ENCODE peak calls at places on chromosomes 1 and 21, in ten cellular contexts. Z, D, Y, X, K, O, C, P, A and V are unnamed samples.

GRCh38 chr21:26432410-26432809 is 140.7 kb downstream of the CYYR1 start:
- DNase-seq in Y (no peak), D (no peak), P (no peak), O (no peak), C (peak; percentile 37), X (no peak), K (no peak), Z (no peak), A (no peak), V (no peak)

GRCh38 chr1:152459596-152460528 is 45.8 kb upstream of the CRNN start:
- DNase-seq in A (peak; percentile 48), X (peak; percentile 85), Y (peak; percentile 11), K (peak; percentile 65), O (peak; percentile 64), Z (peak; percentile 76), C (peak; percentile 93), P (peak; percentile 75), D (peak; percentile 77), V (peak; percentile 72)

GRCh38 chr1:182617734-182618288 is 13.6 kb upstream of the RGS16 start:
- DNase-seq in A (no peak), Y (no peak), D (peak; percentile 53), X (peak; percentile 95), K (no peak), C (peak; percentile 51), Z (peak; percentile 77), O (no peak), P (no peak), V (no peak)

GRCh38 chr1:167266965-167267364 is 46.3 kb downstream of the POU2F1 start:
- DNase-seq in O (no peak), C (no peak), K (no peak), D (no peak), Z (no peak), A (no peak), Y (no peak), P (no peak), X (no peak), V (no peak)

GRCh38 chr1:57986432-57986831 is 560.1 kb downstream of the OMA1 start:
- DNase-seq in Z (no peak), A (no peak), X (no peak), C (peak; percentile 8), P (peak; percentile 8), Y (no peak), D (no peak), O (no peak), K (no peak), V (no peak)

GRCh38 chr1:183164350-183164749 is 21.7 kb upstream of the LAMC2 start:
- DNase-seq in A (no peak), P (no peak), Y (no peak), O (no peak), C (no peak), K (no peak), D (peak; percentile 41), Z (no peak), X (peak; percentile 93), V (no peak)

GRCh38 chr1:243890576-243890975 is 40.5 kb upstream of the AKT3 start:
- DNase-seq in K (no peak), P (no peak), Z (no peak), A (no peak), X (peak; percentile 68), D (no peak), C (no peak), Y (no peak), O (no peak), V (no peak)

GRCh38 chr1:114274621-114275317 is 121.1 kb upstream of the SYT6 start:
- DNase-seq in A (no peak), Z (no peak), K (no peak), D (no peak), Y (no peak), C (no peak), X (no peak), P (no peak), O (no peak), V (no peak)

GRCh38 chr1:245860681-245861552 is 646.2 kb downstream of the SMYD3 start:
- DNase-seq in P (no peak), A (no peak), K (no peak), O (no peak), D (no peak), Y (no peak), C (no peak), X (peak; percentile 50), Z (no peak), V (no peak)

GRCh38 chr1:12549460-12550349 is 68.3 kb downstream of the DHRS3 start:
- DNase-seq in O (peak; percentile 81), P (no peak), Z (peak; percentile 87), C (no peak), Y (peak; percentile 60), A (no peak), X (peak; percentile 93), K (no peak), D (peak; percentile 99), V (peak; percentile 51)

GRCh38 chr1:8905582-8906191 is 27.2 kb upstream of the ENO1 start:
- DNase-seq in Y (peak; percentile 29), O (no peak), D (no peak), A (no peak), Z (no peak), C (no peak), P (no peak), X (no peak), K (no peak), V (no peak)

GRCh38 chr1:154998818-154999650 is 3.6 kb upstream of the ZBTB7B start:
- DNase-seq in C (peak; percentile 93), O (no peak), Z (peak; percentile 76), X (peak; percentile 84), P (peak; percentile 78), A (peak; percentile 67), K (peak; percentile 77), D (peak; percentile 84), Y (peak; percentile 21), V (peak; percentile 68)

GRCh38 chr1:154767315-154768240 is 102.5 kb downstream of the KCNN3 start:
- DNase-seq in O (no peak), X (peak; percentile 15), P (no peak), D (no peak), Y (no peak), K (no peak), C (no peak), A (no peak), Z (peak; percentile 60), V (no peak)

GRCh38 chr1:17837631-17838030 is 82.5 kb downstream of the ACTL8 start:
- DNase-seq in Y (no peak), O (no peak), P (no peak), A (no peak), K (no peak), C (no peak), D (no peak), X (peak; percentile 27), Z (no peak), V (no peak)

GRCh38 chr1:10189659-10190058 is 20.7 kb upstream of the KIF1B start:
- DNase-seq in D (no peak), Z (no peak), K (no peak), A (no peak), P (peak; percentile 24), Y (no peak), X (no peak), C (peak; percentile 79), O (no peak), V (no peak)

GRCh38 chr1:960371-961131 is at the start of gene KLHL17:
- DNase-seq in X (peak; percentile 72), Y (peak; percentile 38), O (peak; percentile 67), P (peak; percentile 95), C (peak; percentile 84), A (no peak), K (peak; percentile 83), Z (peak; percentile 82), D (peak; percentile 64), V (no peak)

GRCh38 chr1:110188116-110188618 is 21.9 kb upstream of the KCNC4 start:
- DNase-seq in P (no peak), O (no peak), Z (no peak), Y (no peak), C (no peak), X (peak; percentile 45), A (no peak), D (no peak), K (no peak), V (no peak)

GRCh38 chr1:63004868-63005267 is 220.9 kb downstream of the ATG4C start:
- DNase-seq in A (no peak), X (peak; percentile 43), K (no peak), D (peak; percentile 16), P (peak; percentile 39), C (no peak), O (no peak), Z (no peak), Y (no peak), V (no peak)

GRCh38 chr1:1332031-1332755 is 1.1 kb downstream of the TAS1R3 start:
- DNase-seq in K (no peak), X (no peak), Z (no peak), C (no peak), P (no peak), A (no peak), O (no peak), D (no peak), Y (no peak), V (no peak)

GRCh38 chr1:182389619-182390047 is 2.0 kb downstream of the GLUL start:
- DNase-seq in O (peak; percentile 31), Y (no peak), P (no peak), C (peak; percentile 54), X (peak; percentile 34), D (no peak), K (no peak), Z (peak; percentile 71), A (no peak), V (no peak)

GRCh38 chr21:16455978-16456377 is 726.2 kb downstream of the USP25 start:
- DNase-seq in X (no peak), C (no peak), A (no peak), Z (no peak), K (no peak), D (no peak), P (no peak), Y (no peak), O (no peak), V (no peak)

GRCh38 chr1:32172621-32173245 is 6.7 kb upstream of the TXLNA start:
- DNase-seq in C (no peak), P (no peak), O (no peak), D (no peak), A (no peak), Y (no peak), Z (no peak), K (no peak), X (peak; percentile 68), V (no peak)

GRCh38 chr1:89929467-89930063 is 65.3 kb upstream of the ZNF326 start:
- DNase-seq in Y (no peak), X (no peak), K (no peak), C (no peak), O (no peak), Z (no peak), D (no peak), P (no peak), A (no peak), V (no peak)

GRCh38 chr1:160169553-160170399 is 18.4 kb downstream of the ATP1A4 start:
- DNase-seq in A (no peak), D (no peak), X (no peak), C (peak; percentile 89), P (peak; percentile 38), Z (peak; percentile 19), K (no peak), O (no peak), Y (no peak), V (no peak)

GRCh38 chr1:221708987-221709386 is 32.9 kb downstream of the DUSP10 start:
- DNase-seq in C (peak; percentile 69), D (peak; percentile 9), P (peak; percentile 66), Z (no peak), X (peak; percentile 63), O (peak; percentile 59), K (no peak), A (peak; percentile 66), Y (no peak), V (peak; percentile 78)